ENCODE peak calls at places on chromosomes 3 and 15, in four cellular contexts. V is HepG2, S is Panc1, W is K562. C is an unnamed sample.

GRCh38 chr3:56269755-56270154 is 198.5 kb downstream of the ERC2 start:
- DNase-seq in V (no peak), W (no peak), S (no peak), C (no peak)

GRCh38 chr15:31615643-31616415 is 289.2 kb downstream of the KLF13 start:
- DNase-seq in S (no peak), V (no peak), W (no peak), C (no peak)

GRCh38 chr3:66482005-66482404 is 18.8 kb downstream of the LRIG1 start:
- DNase-seq in W (no peak), S (no peak), V (no peak), C (no peak)

GRCh38 chr3:55675478-55675877 is 188.4 kb upstream of the WNT5A start:
- DNase-seq in W (no peak), V (no peak), S (no peak), C (no peak)

GRCh38 chr15:61081028-61081322 is 148.1 kb downstream of the RORA start:
- DNase-seq in W (no peak), V (no peak), S (no peak), C (no peak)

GRCh38 chr3:36496734-36497133 is 116.4 kb downstream of the STAC start:
- DNase-seq in V (no peak), S (no peak), W (no peak), C (no peak)

GRCh38 chr15:29270169-29270955 is 740 bp upstream of the NSMCE3 start:
- DNase-seq in V (no peak), S (no peak), W (peak; percentile 9), C (no peak)

GRCh38 chr3:52682016-52682415 is 3.7 kb downstream of the PBRM1 start:
- DNase-seq in S (no peak), W (peak; percentile 68), V (peak; percentile 90), C (peak; percentile 38)

GRCh38 chr15:62972814-62973213 is 69.7 kb upstream of the TPM1 start:
- DNase-seq in V (no peak), S (peak; percentile 32), W (no peak), C (no peak)

GRCh38 chr3:181486496-181486895 is 225.2 kb upstream of the SOX2 start:
- DNase-seq in V (no peak), W (no peak), S (no peak), C (no peak)

GRCh38 chr15:32778391-32779176 is 60.8 kb downstream of the GREM1 start:
- DNase-seq in S (no peak), W (no peak), V (no peak), C (no peak)

GRCh38 chr15:90262426-90262825 is 3.0 kb upstream of the NGRN start:
- DNase-seq in S (no peak), W (no peak), V (no peak), C (no peak)

GRCh38 chr3:77536038-77536775 is 496.3 kb downstream of the ROBO2 start:
- DNase-seq in V (no peak), W (no peak), S (no peak), C (no peak)

GRCh38 chr15:61037031-61037430 is 192.1 kb downstream of the RORA start:
- DNase-seq in W (no peak), S (no peak), V (no peak), C (no peak)

GRCh38 chr15:95202569-95203349 is 971.4 kb downstream of the MCTP2 start:
- DNase-seq in S (no peak), W (peak; percentile 9), V (no peak), C (no peak)

GRCh38 chr3:102069211-102069662 is 219.9 kb downstream of the NFKBIZ start:
- DNase-seq in W (no peak), S (no peak), V (no peak), C (no peak)

GRCh38 chr3:13482106-13482690 is 2.1 kb downstream of the HDAC11 start:
- DNase-seq in S (no peak), W (no peak), V (no peak), C (no peak)

GRCh38 chr15:44087578-44088190 is 107.4 kb downstream of the FRMD5 start:
- DNase-seq in V (no peak), S (peak; percentile 80), W (no peak), C (peak; percentile 33)

GRCh38 chr3:18369561-18370185 is 55.5 kb downstream of the SATB1 start:
- DNase-seq in S (no peak), V (no peak), W (no peak), C (no peak)

GRCh38 chr3:84772841-84773240 is 185.9 kb upstream of the CADM2 start:
- DNase-seq in W (no peak), V (peak; percentile 3), S (no peak), C (no peak)

GRCh38 chr3:18207232-18207631 is 217.9 kb downstream of the SATB1 start:
- DNase-seq in V (no peak), S (no peak), W (no peak), C (no peak)

GRCh38 chr15:50192926-50193595 is 11.1 kb downstream of the SLC27A2 start:
- DNase-seq in S (no peak), V (no peak), W (no peak), C (no peak)

GRCh38 chr3:8110966-8111798 is 390.4 kb upstream of the LMCD1 start:
- DNase-seq in S (peak; percentile 38), W (peak; percentile 30), V (peak; percentile 46), C (peak; percentile 63)

GRCh38 chr3:166257715-166258114 is 420.5 kb upstream of the BCHE start:
- DNase-seq in S (no peak), V (no peak), W (no peak), C (no peak)

GRCh38 chr3:139588450-139588849 is 48.9 kb upstream of the RBP1 start:
- DNase-seq in V (peak; percentile 39), W (peak; percentile 40), S (no peak), C (peak; percentile 6)

GRCh38 chr3:139585820-139586219 is 46.3 kb upstream of the RBP1 start:
- DNase-seq in S (no peak), W (no peak), V (no peak), C (no peak)

DNA sequence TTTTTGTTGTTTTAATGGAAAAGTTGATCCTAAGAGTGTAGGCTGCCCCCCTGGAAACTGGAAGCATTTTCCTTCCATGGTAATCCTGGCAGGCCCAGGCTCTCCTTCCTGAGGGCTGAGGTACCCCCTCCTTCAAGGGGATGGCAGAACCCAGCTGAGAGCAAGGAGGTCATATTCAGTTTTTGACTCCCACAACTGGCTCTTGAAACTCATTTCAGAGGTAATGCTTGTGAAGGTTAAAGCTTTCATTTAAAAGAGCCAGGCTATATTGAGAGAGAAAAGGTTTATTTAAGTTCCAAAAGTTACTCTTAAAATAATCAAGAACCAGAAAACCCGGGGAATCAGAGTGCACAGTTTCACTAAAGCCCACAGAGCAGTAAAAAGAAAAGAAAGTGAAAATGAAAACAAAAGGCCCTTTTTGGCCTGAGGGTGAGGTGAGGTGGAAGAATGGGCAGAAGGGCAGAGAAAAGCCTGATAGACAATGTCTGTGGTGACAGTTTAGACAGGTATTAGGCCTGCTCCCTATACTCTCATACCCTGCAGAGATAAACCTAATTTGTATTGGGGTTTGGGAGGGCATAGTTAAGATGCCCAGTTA is 47.0 kb upstream of the RBP1 start:
- DNase-seq in V (no peak), S (no peak), W (no peak), C (no peak)
- TF ChIP-seq TCF7L2 in V (no peak), S (no peak), W (no peak), C (no peak)

DNA sequence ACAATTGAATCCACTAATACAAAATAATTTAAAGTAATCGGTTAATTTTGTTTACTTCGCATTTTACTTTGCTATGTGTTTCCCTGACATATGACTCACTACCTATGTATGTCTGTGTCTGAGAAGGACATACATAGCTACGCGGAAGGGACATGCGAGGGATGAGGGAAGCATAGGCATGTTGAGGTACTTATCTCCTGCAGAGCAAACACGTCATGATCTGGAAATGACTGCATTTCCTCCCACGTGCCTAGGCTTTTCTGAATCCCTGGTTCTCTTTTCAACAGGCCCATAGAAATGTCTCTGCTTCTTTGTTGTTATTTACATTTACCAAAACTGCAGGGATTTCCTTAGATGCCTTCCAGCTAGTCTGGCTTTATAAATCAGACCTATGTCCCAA is 27.5 kb downstream of the ALCAM start:
- DNase-seq in V (no peak), W (no peak), S (no peak), C (no peak)
- TF ChIP-seq SIN3A in V (no peak), W (no peak), S (no peak), C (no peak)

GRCh38 chr3:68057637-68058320 is 403.4 kb upstream of the SUCLG2 start:
- DNase-seq in W (no peak), S (no peak), V (no peak), C (no peak)
- TF ChIP-seq TCF7L2 in W (no peak), S (no peak), V (no peak), C (no peak)

GRCh38 chr3:20054549-20054987 is 14.3 kb downstream of the KAT2B start:
- DNase-seq in W (no peak), V (peak; percentile 78), S (peak; percentile 95), C (peak; percentile 95)
- TF ChIP-seq SIN3A in W (no peak), V (no peak), S (no peak), C (peak; percentile 94)

GRCh38 chr15:40470423-40471104 is at the start of gene CHST14:
- DNase-seq in S (no peak), V (peak; percentile 56), W (peak; percentile 77), C (no peak)
- TF ChIP-seq TCF7L2 in S (no peak), V (no peak), W (no peak), C (no peak)